ENCODE peak calls at places on chromosomes 12 and 14, in five cellular contexts. S is CD8-positive, alpha-beta T cell; D is nephron progenitor cell; Z is RWPE1; L is ovary. M is an unnamed sample.

GRCh38 chr14:58922211-58922940 is 266.1 kb upstream of the DAAM1 start:
- DNase-seq in L (no peak), D (no peak), Z (no peak), S (no peak), M (no peak)

GRCh38 chr14:64654072-64654899 is 49.9 kb upstream of the PLEKHG3 start:
- DNase-seq in Z (no peak), L (no peak), D (no peak), S (no peak), M (peak; percentile 74)

GRCh38 chr14:64444984-64445845 is 20.1 kb upstream of the AKAP5 start:
- DNase-seq in D (peak; percentile 25), S (peak; percentile 33), L (peak; percentile 26), Z (no peak), M (peak; percentile 47)

GRCh38 chr12:4813741-4814140 is 93.5 kb downstream of the GALNT8 start:
- DNase-seq in D (no peak), L (no peak), Z (no peak), S (no peak), M (no peak)

GRCh38 chr12:41936333-41936732 is 208.3 kb downstream of the GXYLT1 start:
- DNase-seq in D (no peak), Z (no peak), L (no peak), S (no peak), M (no peak)

GRCh38 chr14:77212097-77212873 is 30.7 kb downstream of the TMEM63C start:
- DNase-seq in S (no peak), D (no peak), L (no peak), Z (no peak), M (no peak)

GRCh38 chr12:76762556-76762955 is 1.4 kb upstream of the ZDHHC17 start:
- DNase-seq in S (no peak), L (no peak), Z (no peak), D (no peak), M (peak; percentile 14)

GRCh38 chr14:72515779-72516770 is 377.8 kb downstream of the DPF3 start:
- DNase-seq in Z (no peak), D (peak; percentile 59), S (no peak), L (peak; percentile 46), M (peak; percentile 48)

GRCh38 chr14:89621009-89621421 is 204.0 kb upstream of the FOXN3 start:
- DNase-seq in D (no peak), S (peak; percentile 54), L (no peak), Z (no peak), M (no peak)

GRCh38 chr12:3242199-3242863 is 165.2 kb downstream of the TSPAN9 start:
- DNase-seq in L (no peak), S (no peak), D (no peak), Z (no peak), M (no peak)

GRCh38 chr14:38250316-38250715 is 5.6 kb downstream of the CLEC14A start:
- DNase-seq in S (no peak), D (no peak), Z (no peak), L (no peak), M (no peak)

GRCh38 chr12:56206373-56207166 is 15.2 kb downstream of the RNF41 start:
- DNase-seq in S (peak; percentile 35), D (peak; percentile 58), Z (peak; percentile 36), L (peak; percentile 43), M (peak; percentile 67)

GRCh38 chr12:67415473-67415872 is 146.3 kb downstream of the CAND1 start:
- DNase-seq in Z (no peak), S (no peak), L (no peak), D (no peak), M (peak; percentile 71)

GRCh38 chr12:57765003-57765697 is 1.7 kb downstream of the CYP27B1 start:
- DNase-seq in L (no peak), Z (peak; percentile 69), S (peak; percentile 62), D (peak; percentile 47), M (no peak)
- TF ChIP-seq CTCF in L (no peak), Z (peak; percentile 67), S (peak; percentile 51), D (no peak), M (peak; percentile 39)

GRCh38 chr12:120901818-120902217 is 2.3 kb downstream of the SPPL3 start:
- DNase-seq in S (no peak), D (no peak), Z (no peak), L (no peak), M (no peak)
- TF ChIP-seq CTCF in S (no peak), D (no peak), Z (no peak), L (no peak), M (no peak)

GRCh38 chr14:65827520-65827919 is 415.0 kb downstream of the FUT8 start:
- DNase-seq in L (no peak), S (no peak), D (no peak), Z (no peak), M (no peak)

GRCh38 chr14:65821224-65821753 is 408.8 kb downstream of the FUT8 start:
- DNase-seq in Z (no peak), L (no peak), D (no peak), S (no peak), M (no peak)

GRCh38 chr14:65826946-65827345 is 414.4 kb downstream of the FUT8 start:
- DNase-seq in D (no peak), S (no peak), Z (no peak), L (no peak), M (no peak)

GRCh38 chr14:65824285-65824977 is 411.9 kb downstream of the FUT8 start:
- DNase-seq in D (peak; percentile 70), S (peak; percentile 62), L (peak; percentile 37), Z (peak; percentile 54), M (peak; percentile 81)

DNA sequence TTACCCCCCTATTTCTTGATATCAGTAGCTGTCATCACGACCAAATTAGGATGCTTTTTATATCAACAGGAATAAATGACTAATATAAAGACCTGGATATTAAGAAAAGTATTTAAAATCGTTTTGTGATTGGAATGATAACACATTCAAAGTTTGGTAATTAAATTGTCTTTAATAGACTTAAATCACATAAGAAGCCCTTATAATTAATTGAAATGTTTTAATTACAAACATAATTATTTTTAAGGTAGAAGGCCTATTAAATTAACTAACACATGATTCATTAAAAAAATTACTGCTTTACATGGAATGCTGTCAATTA is 412.4 kb downstream of the FUT8 start:
- DNase-seq in D (no peak), S (no peak), Z (no peak), L (no peak), M (no peak)
- TF ChIP-seq CTCF in D (peak; percentile 29), S (peak; percentile 50), Z (peak; percentile 59), L (no peak), M (no peak)

GRCh38 chr12:19447386-19447785 is 8.1 kb downstream of the AEBP2 start:
- DNase-seq in L (no peak), S (no peak), Z (no peak), D (no peak), M (no peak)

GRCh38 chr12:19444097-19444496 is 4.8 kb downstream of the AEBP2 start:
- DNase-seq in D (no peak), S (no peak), L (no peak), Z (no peak), M (no peak)

GRCh38 chr12:19440916-19441315 is 1.6 kb downstream of the AEBP2 start:
- DNase-seq in D (no peak), L (no peak), S (no peak), Z (no peak), M (peak; percentile 44)

GRCh38 chr12:19440019-19440858 is 947 bp downstream of the AEBP2 start:
- DNase-seq in Z (peak; percentile 42), D (peak; percentile 73), S (peak; percentile 65), L (peak; percentile 68), M (peak; percentile 50)

DNA sequence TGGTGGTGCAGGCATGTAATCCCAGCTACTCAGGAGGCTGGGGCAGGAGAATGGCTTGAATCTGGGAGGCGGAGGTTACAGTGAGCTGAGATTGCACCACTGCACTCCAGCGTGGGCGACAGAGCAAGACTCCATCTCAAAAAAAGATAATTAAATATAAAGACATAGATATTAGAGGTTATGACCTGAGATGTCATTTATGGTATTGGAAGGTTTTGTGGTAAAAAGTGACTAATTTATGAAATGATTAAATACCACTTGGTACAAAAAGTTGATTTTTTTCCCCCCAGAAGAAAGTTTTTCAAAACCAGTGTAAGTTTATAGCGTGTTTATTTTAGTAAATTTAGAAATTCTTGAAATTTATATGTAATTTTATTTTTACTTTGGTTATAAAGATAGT is 4.3 kb downstream of the AEBP2 start:
- DNase-seq in S (no peak), Z (no peak), D (no peak), L (no peak), M (no peak)
- TF ChIP-seq CTCF in S (no peak), Z (no peak), D (no peak), L (no peak), M (no peak)

GRCh38 chr14:30333934-30334333 is 225.0 kb upstream of the G2E3 start:
- DNase-seq in S (no peak), Z (no peak), D (no peak), L (no peak), M (peak; percentile 35)
- TF ChIP-seq CTCF in S (no peak), Z (no peak), D (no peak), L (no peak), M (no peak)

GRCh38 chr12:47949441-47950341 is 13.7 kb upstream of the TMEM106C start:
- DNase-seq in S (peak; percentile 51), L (peak; percentile 73), D (peak; percentile 85), Z (peak; percentile 84), M (peak; percentile 81)
- TF ChIP-seq CTCF in S (peak; percentile 66), L (peak; percentile 56), D (peak; percentile 92), Z (peak; percentile 90), M (peak; percentile 94)

DNA sequence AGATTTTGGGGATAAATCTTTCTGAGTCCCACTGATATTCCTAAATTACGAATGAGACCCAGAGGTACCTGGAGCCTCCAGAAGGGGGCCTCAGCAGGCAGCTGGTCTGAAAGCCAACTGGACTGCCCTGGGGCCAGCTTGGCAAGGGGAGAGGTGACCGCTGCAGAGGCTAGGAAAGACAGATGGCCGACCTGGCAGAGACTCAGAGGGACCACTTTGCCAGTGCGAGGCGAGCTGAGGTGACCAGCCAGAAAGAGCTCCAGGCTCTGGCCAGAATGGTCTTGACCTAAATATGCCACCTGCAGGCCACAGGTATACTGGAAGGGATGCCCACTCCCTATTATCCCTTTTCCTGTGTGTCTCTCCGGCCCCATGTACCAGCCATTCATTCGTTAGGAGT is 256.8 kb upstream of the GARIN6 start:
- DNase-seq in Z (no peak), L (no peak), D (peak; percentile 49), S (no peak), M (no peak)
- TF ChIP-seq CTCF in Z (no peak), L (no peak), D (peak; percentile 50), S (no peak), M (no peak)

GRCh38 chr12:1630081-1630826 is 1.2 kb downstream of the WNT5B start:
- DNase-seq in S (peak; percentile 13), D (peak; percentile 68), Z (no peak), L (peak; percentile 65), M (no peak)
- TF ChIP-seq CTCF in S (peak; percentile 15), D (peak; percentile 3), Z (no peak), L (peak; percentile 32), M (no peak)

M was measured in fibroblast of the aortic adventitia.